ENCODE peak calls at places on chromosomes 7 and 10, in eight cellular contexts. One of them, this sample, is unnamed.
A peak's percentile ranks its signal among the peaks of the same experiment; 100 is the strongest.

GRCh38 chr10:1412531-1413189 is 324.7 kb downstream of the ADARB2 start:
- DNase-seq in A549: no peak
- DNase-seq in adrenal gland: no peak
- DNase-seq in ovary: no peak
- DNase-seq in transverse colon: no peak
- DNase-seq in testis: no peak
- DNase-seq in HCT116: no peak
- DNase-seq in IMR-90: no peak
- DNase-seq in this sample: no peak

GRCh38 chr7:28613262-28613661 is 200.9 kb downstream of the CREB5 start:
- DNase-seq in A549: no peak
- DNase-seq in adrenal gland: no peak
- DNase-seq in ovary: no peak
- DNase-seq in transverse colon: no peak
- DNase-seq in testis: no peak
- DNase-seq in HCT116: no peak
- DNase-seq in IMR-90: no peak
- DNase-seq in this sample: no peak

GRCh38 chr7:105519353-105519752 is 2.7 kb downstream of the PUS7 start:
- DNase-seq in A549: no peak
- DNase-seq in adrenal gland: no peak
- DNase-seq in ovary: no peak
- DNase-seq in transverse colon: no peak
- DNase-seq in testis: no peak
- DNase-seq in HCT116: no peak
- DNase-seq in IMR-90: peak; percentile 8
- DNase-seq in this sample: no peak

GRCh38 chr10:132616995-132617780 is 79.6 kb downstream of the INPP5A start:
- DNase-seq in A549: no peak
- DNase-seq in adrenal gland: no peak
- DNase-seq in ovary: no peak
- DNase-seq in transverse colon: no peak
- DNase-seq in testis: no peak
- DNase-seq in HCT116: no peak
- DNase-seq in IMR-90: no peak
- DNase-seq in this sample: peak; percentile 12

GRCh38 chr10:106387063-106387462 is 777.4 kb downstream of the SORCS1 start:
- DNase-seq in A549: no peak
- DNase-seq in adrenal gland: no peak
- DNase-seq in ovary: no peak
- DNase-seq in transverse colon: no peak
- DNase-seq in testis: no peak
- DNase-seq in HCT116: no peak
- DNase-seq in IMR-90: peak; percentile 35
- DNase-seq in this sample: no peak

GRCh38 chr10:790821-791551 is 101.5 kb upstream of the DIP2C start:
- DNase-seq in A549: no peak
- DNase-seq in adrenal gland: peak; percentile 19
- DNase-seq in ovary: peak; percentile 6
- DNase-seq in transverse colon: no peak
- DNase-seq in testis: no peak
- DNase-seq in HCT116: no peak
- DNase-seq in IMR-90: no peak
- DNase-seq in this sample: no peak

GRCh38 chr10:4512557-4513286 is 313.3 kb upstream of the AKR1E2 start:
- DNase-seq in A549: peak; percentile 33
- DNase-seq in adrenal gland: no peak
- DNase-seq in ovary: peak; percentile 26
- DNase-seq in transverse colon: peak; percentile 44
- DNase-seq in testis: peak; percentile 23
- DNase-seq in HCT116: peak; percentile 36
- DNase-seq in IMR-90: peak; percentile 71
- DNase-seq in this sample: peak; percentile 60

GRCh38 chr7:33157311-33157710 is 27.9 kb downstream of the BBS9 start:
- DNase-seq in A549: no peak
- DNase-seq in adrenal gland: no peak
- DNase-seq in ovary: no peak
- DNase-seq in transverse colon: no peak
- DNase-seq in testis: no peak
- DNase-seq in HCT116: no peak
- DNase-seq in IMR-90: peak; percentile 6
- DNase-seq in this sample: no peak

GRCh38 chr7:100472854-100473499 is 6.0 kb downstream of the TSC22D4 start:
- DNase-seq in A549: no peak
- DNase-seq in adrenal gland: no peak
- DNase-seq in ovary: peak; percentile 38
- DNase-seq in transverse colon: no peak
- DNase-seq in testis: no peak
- DNase-seq in HCT116: no peak
- DNase-seq in IMR-90: peak; percentile 60
- DNase-seq in this sample: peak; percentile 63

GRCh38 chr7:132501956-132502355 is 74.3 kb downstream of the PLXNA4 start:
- DNase-seq in A549: no peak
- DNase-seq in adrenal gland: no peak
- DNase-seq in ovary: no peak
- DNase-seq in transverse colon: no peak
- DNase-seq in testis: no peak
- DNase-seq in HCT116: no peak
- DNase-seq in IMR-90: no peak
- DNase-seq in this sample: no peak

GRCh38 chr7:4738711-4739527 is 36.5 kb upstream of the AP5Z1 start:
- DNase-seq in A549: peak; percentile 91
- DNase-seq in adrenal gland: peak; percentile 73
- DNase-seq in ovary: peak; percentile 57
- DNase-seq in transverse colon: no peak
- DNase-seq in testis: peak; percentile 39
- DNase-seq in HCT116: peak; percentile 73
- DNase-seq in IMR-90: peak; percentile 95
- DNase-seq in this sample: peak; percentile 60

GRCh38 chr10:65571011-65571570 is 1354.7 kb upstream of the LRRTM3 start:
- DNase-seq in A549: peak; percentile 6
- DNase-seq in adrenal gland: no peak
- DNase-seq in ovary: no peak
- DNase-seq in transverse colon: no peak
- DNase-seq in testis: no peak
- DNase-seq in HCT116: peak; percentile 35
- DNase-seq in IMR-90: no peak
- DNase-seq in this sample: no peak

GRCh38 chr10:65566906-65567305 is 1358.9 kb upstream of the LRRTM3 start:
- DNase-seq in A549: no peak
- DNase-seq in adrenal gland: no peak
- DNase-seq in ovary: no peak
- DNase-seq in transverse colon: no peak
- DNase-seq in testis: no peak
- DNase-seq in HCT116: no peak
- DNase-seq in IMR-90: no peak
- DNase-seq in this sample: no peak

GRCh38 chr10:65565246-65565645 is 1360.6 kb upstream of the LRRTM3 start:
- DNase-seq in A549: no peak
- DNase-seq in adrenal gland: no peak
- DNase-seq in ovary: no peak
- DNase-seq in transverse colon: no peak
- DNase-seq in testis: no peak
- DNase-seq in HCT116: no peak
- DNase-seq in IMR-90: no peak
- DNase-seq in this sample: no peak

GRCh38 chr10:65570143-65571010 is 1355.5 kb upstream of the LRRTM3 start:
- DNase-seq in A549: peak; percentile 12
- DNase-seq in adrenal gland: no peak
- DNase-seq in ovary: peak; percentile 19
- DNase-seq in transverse colon: peak; percentile 35
- DNase-seq in testis: peak; percentile 76
- DNase-seq in HCT116: peak; percentile 72
- DNase-seq in IMR-90: peak; percentile 16
- DNase-seq in this sample: no peak
- TF ChIP-seq POLR2A in A549: peak; percentile 60
- TF ChIP-seq POLR2A in adrenal gland: no peak
- TF ChIP-seq POLR2A in ovary: no peak
- TF ChIP-seq POLR2A in transverse colon: no peak
- TF ChIP-seq POLR2A in testis: no peak
- TF ChIP-seq POLR2A in HCT116: peak; percentile 88
- TF ChIP-seq POLR2A in IMR-90: no peak
- TF ChIP-seq POLR2A in this sample: no peak

GRCh38 chr7:2613113-2613925 is 18.5 kb upstream of the TTYH3 start:
- DNase-seq in A549: no peak
- DNase-seq in adrenal gland: no peak
- DNase-seq in ovary: no peak
- DNase-seq in transverse colon: no peak
- DNase-seq in testis: no peak
- DNase-seq in HCT116: no peak
- DNase-seq in IMR-90: no peak
- DNase-seq in this sample: no peak
- H3K27ac ChIP-seq in A549: no peak overlapping the region
- H3K27ac ChIP-seq in adrenal gland: peak overlapping the region; percentile 87
- H3K27ac ChIP-seq in ovary: no peak overlapping the region
- H3K27ac ChIP-seq in transverse colon: no peak overlapping the region
- H3K27ac ChIP-seq in testis: peak overlapping the region; percentile 67
- H3K27ac ChIP-seq in HCT116: no peak overlapping the region
- H3K27ac ChIP-seq in IMR-90: no peak overlapping the region
- H3K27ac ChIP-seq in this sample: peak overlapping the region; percentile 31

DNA sequence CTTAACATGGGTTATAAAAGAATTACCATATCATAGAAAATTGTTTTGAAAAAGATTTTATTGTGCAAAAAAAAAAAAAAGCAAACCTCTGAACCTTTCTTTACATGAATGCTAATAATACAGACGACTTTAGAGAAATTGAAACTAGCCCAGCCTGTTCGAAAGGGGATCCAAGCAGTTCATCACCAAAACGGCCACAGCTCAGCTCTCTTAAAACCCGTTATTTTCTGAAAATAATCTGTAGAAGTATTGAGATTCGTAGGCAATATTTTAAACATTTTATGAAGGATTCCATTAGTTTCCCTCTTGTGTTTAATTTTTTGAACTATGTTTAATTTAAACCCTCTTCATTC is 9.9 kb upstream of the GSAP start:
- DNase-seq in A549: no peak
- DNase-seq in adrenal gland: no peak
- DNase-seq in ovary: no peak
- DNase-seq in transverse colon: no peak
- DNase-seq in testis: no peak
- DNase-seq in HCT116: no peak
- DNase-seq in IMR-90: no peak
- DNase-seq in this sample: no peak
- H3K4me3 ChIP-seq in A549: peak overlapping the region; percentile 16
- H3K4me3 ChIP-seq in adrenal gland: no peak overlapping the region
- H3K4me3 ChIP-seq in ovary: no peak overlapping the region
- H3K4me3 ChIP-seq in transverse colon: no peak overlapping the region
- H3K4me3 ChIP-seq in testis: no peak overlapping the region
- H3K4me3 ChIP-seq in HCT116: no peak overlapping the region
- H3K4me3 ChIP-seq in IMR-90: peak overlapping the region; percentile 38
- H3K4me3 ChIP-seq in this sample: no peak overlapping the region

GRCh38 chr10:128102480-128103228 is 23.6 kb downstream of the MKI67 start:
- DNase-seq in A549: no peak
- DNase-seq in adrenal gland: no peak
- DNase-seq in ovary: no peak
- DNase-seq in transverse colon: peak; percentile 63
- DNase-seq in testis: no peak
- DNase-seq in HCT116: no peak
- DNase-seq in IMR-90: no peak
- DNase-seq in this sample: no peak

GRCh38 chr10:128110339-128110738 is 15.9 kb downstream of the MKI67 start:
- DNase-seq in A549: no peak
- DNase-seq in adrenal gland: no peak
- DNase-seq in ovary: no peak
- DNase-seq in transverse colon: no peak
- DNase-seq in testis: no peak
- DNase-seq in HCT116: no peak
- DNase-seq in IMR-90: no peak
- DNase-seq in this sample: no peak

GRCh38 chr10:128099901-128100300 is 26.3 kb downstream of the MKI67 start:
- DNase-seq in A549: no peak
- DNase-seq in adrenal gland: no peak
- DNase-seq in ovary: no peak
- DNase-seq in transverse colon: no peak
- DNase-seq in testis: no peak
- DNase-seq in HCT116: no peak
- DNase-seq in IMR-90: no peak
- DNase-seq in this sample: no peak

GRCh38 chr10:128103229-128103714 is 23.0 kb downstream of the MKI67 start:
- DNase-seq in A549: no peak
- DNase-seq in adrenal gland: no peak
- DNase-seq in ovary: no peak
- DNase-seq in transverse colon: no peak
- DNase-seq in testis: no peak
- DNase-seq in HCT116: no peak
- DNase-seq in IMR-90: no peak
- DNase-seq in this sample: no peak

GRCh38 chr10:128105383-128105782 is 20.8 kb downstream of the MKI67 start:
- DNase-seq in A549: no peak
- DNase-seq in adrenal gland: no peak
- DNase-seq in ovary: no peak
- DNase-seq in transverse colon: no peak
- DNase-seq in testis: no peak
- DNase-seq in HCT116: no peak
- DNase-seq in IMR-90: no peak
- DNase-seq in this sample: no peak
- TF ChIP-seq POLR2A in A549: no peak
- TF ChIP-seq POLR2A in adrenal gland: no peak
- TF ChIP-seq POLR2A in ovary: no peak
- TF ChIP-seq POLR2A in transverse colon: no peak
- TF ChIP-seq POLR2A in testis: no peak
- TF ChIP-seq POLR2A in HCT116: no peak
- TF ChIP-seq POLR2A in IMR-90: no peak
- TF ChIP-seq POLR2A in this sample: no peak

DNA sequence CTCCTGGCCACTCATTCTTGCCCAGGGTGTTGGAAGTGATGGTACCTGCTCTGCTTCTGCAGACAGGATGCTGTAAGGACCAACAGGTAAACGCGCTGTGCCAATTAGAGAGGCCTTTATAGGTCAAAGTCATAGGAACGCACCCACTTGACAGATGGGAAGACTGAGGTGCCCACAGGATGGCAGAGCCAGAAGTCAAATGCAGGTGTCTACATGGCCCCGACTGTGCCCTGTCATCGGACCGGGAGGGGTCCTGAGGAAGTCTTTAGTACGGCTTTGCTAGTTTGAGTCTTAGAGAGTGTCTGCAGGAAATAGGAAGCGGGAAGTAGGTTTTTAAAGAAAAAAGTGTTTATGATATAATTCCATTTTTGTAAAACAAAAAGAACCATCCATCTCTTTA is 57.3 kb downstream of the HK1 start:
- DNase-seq in A549: no peak
- DNase-seq in adrenal gland: no peak
- DNase-seq in ovary: no peak
- DNase-seq in transverse colon: no peak
- DNase-seq in testis: no peak
- DNase-seq in HCT116: no peak
- DNase-seq in IMR-90: no peak
- DNase-seq in this sample: no peak
- H3K27ac ChIP-seq in A549: no peak overlapping the region
- H3K27ac ChIP-seq in adrenal gland: peak overlapping the region; percentile 85
- H3K27ac ChIP-seq in ovary: no peak overlapping the region
- H3K27ac ChIP-seq in transverse colon: peak overlapping the region; percentile 52
- H3K27ac ChIP-seq in testis: no peak overlapping the region
- H3K27ac ChIP-seq in HCT116: no peak overlapping the region
- H3K27ac ChIP-seq in IMR-90: no peak overlapping the region
- H3K27ac ChIP-seq in this sample: no peak overlapping the region

This sample was measured in uterus.